ENCODE peak calls at places on chromosomes 2 and 18, in eight cellular contexts. U is spleen, Q is transverse colon, N is stomach, A is GM12878, G is tibial nerve, B is body of pancreas, C is upper lobe of left lung. F is an unnamed sample.

GRCh38 chr2:105725388-105725787 is 19.3 kb upstream of the NCK2 start:
- DNase-seq in U (no peak), Q (no peak), N (no peak), A (no peak), G (no peak), B (no peak), C (no peak), F (no peak)

GRCh38 chr2:95799892-95800291 is 191.7 kb downstream of the ANKRD36C start:
- DNase-seq in U (peak; percentile 64), Q (no peak), N (no peak), A (no peak), G (no peak), B (no peak), C (no peak), F (no peak)

GRCh38 chr18:54193786-54194185 is 30.7 kb downstream of the MBD2 start:
- DNase-seq in U (no peak), Q (no peak), N (no peak), A (no peak), G (no peak), B (no peak), C (no peak), F (no peak)

GRCh38 chr2:182866095-182866460 is 359 bp downstream of the FRZB start:
- DNase-seq in U (no peak), Q (no peak), N (no peak), A (no peak), G (peak; percentile 10), B (no peak), C (no peak), F (peak; percentile 19)

GRCh38 chr18:22517356-22517755 is 99.6 kb upstream of the CTAGE1 start:
- DNase-seq in U (no peak), Q (no peak), N (no peak), A (no peak), G (no peak), B (no peak), C (no peak), F (no peak)

GRCh38 chr2:223396993-223397392 is 205.2 kb downstream of the SCG2 start:
- DNase-seq in U (no peak), Q (no peak), N (no peak), A (no peak), G (no peak), B (no peak), C (no peak), F (no peak)

GRCh38 chr2:71609958-71610357 is 156.6 kb downstream of the DYSF start:
- DNase-seq in U (no peak), Q (no peak), N (no peak), A (no peak), G (no peak), B (peak; percentile 1), C (peak; percentile 7), F (no peak)

GRCh38 chr2:241702405-241703127 is 727 bp downstream of the ING5 start:
- DNase-seq in U (peak; percentile 97), Q (peak; percentile 88), N (peak; percentile 83), A (peak; percentile 37), G (peak; percentile 22), B (peak; percentile 92), C (peak; percentile 89), F (peak; percentile 95)

GRCh38 chr2:127586136-127586535 is 50.7 kb downstream of the MYO7B start:
- DNase-seq in U (peak; percentile 6), Q (no peak), N (peak; percentile 2), A (no peak), G (no peak), B (no peak), C (peak; percentile 7), F (no peak)

GRCh38 chr2:236658974-236659757 is 89.5 kb downstream of the ACKR3 start:
- DNase-seq in U (no peak), Q (no peak), N (no peak), A (no peak), G (peak; percentile 3), B (no peak), C (no peak), F (no peak)

GRCh38 chr18:68797901-68798300 is at the start of gene CCDC102B:
- DNase-seq in U (no peak), Q (no peak), N (no peak), A (no peak), G (no peak), B (no peak), C (no peak), F (no peak)

GRCh38 chr2:238139141-238139840 is 823 bp downstream of the KLHL30 start:
- DNase-seq in U (no peak), Q (no peak), N (no peak), A (no peak), G (no peak), B (no peak), C (no peak), F (peak; percentile 27)

GRCh38 chr2:63861220-63861822 is 19.6 kb downstream of the UGP2 start:
- DNase-seq in U (no peak), Q (peak; percentile 56), N (peak; percentile 60), A (no peak), G (peak; percentile 74), B (peak; percentile 72), C (peak; percentile 58), F (peak; percentile 32)

GRCh38 chr18:36107477-36107876 is 21.7 kb downstream of the SLC39A6 start:
- DNase-seq in U (no peak), Q (no peak), N (no peak), A (no peak), G (no peak), B (no peak), C (no peak), F (no peak)

GRCh38 chr2:16417711-16418110 is 247.9 kb downstream of the CYRIA start:
- DNase-seq in U (no peak), Q (no peak), N (no peak), A (no peak), G (no peak), B (no peak), C (no peak), F (no peak)

GRCh38 chr18:30271716-30272115 is 770.8 kb downstream of the DSC3 start:
- DNase-seq in U (no peak), Q (no peak), N (no peak), A (no peak), G (no peak), B (no peak), C (no peak), F (no peak)

GRCh38 chr18:36364911-36365624 is 67.6 kb downstream of the FHOD3 start:
- DNase-seq in U (no peak), Q (no peak), N (no peak), A (no peak), G (no peak), B (no peak), C (no peak), F (no peak)

GRCh38 chr2:178829299-178829698 is 22.1 kb upstream of the TTN start:
- DNase-seq in U (no peak), Q (no peak), N (no peak), A (no peak), G (no peak), B (no peak), C (no peak), F (no peak)

GRCh38 chr18:3059272-3059671 is 46.3 kb upstream of the LPIN2 start:
- DNase-seq in U (no peak), Q (no peak), N (no peak), A (no peak), G (no peak), B (no peak), C (no peak), F (no peak)

GRCh38 chr18:77859634-77860033 is 610.0 kb downstream of the GALR1 start:
- DNase-seq in U (no peak), Q (no peak), N (no peak), A (no peak), G (no peak), B (no peak), C (no peak), F (no peak)

GRCh38 chr2:188324067-188324466 is 32.4 kb downstream of the GULP1 start:
- DNase-seq in U (no peak), Q (no peak), N (no peak), A (no peak), G (no peak), B (no peak), C (no peak), F (no peak)

GRCh38 chr2:209872675-209873074 is 101.0 kb downstream of the UNC80 start:
- DNase-seq in U (no peak), Q (no peak), N (peak; percentile 29), A (peak; percentile 0), G (peak; percentile 23), B (peak; percentile 22), C (peak; percentile 36), F (peak; percentile 80)

GRCh38 chr2:196590286-196590685 is 49.2 kb upstream of the CCDC150 start:
- DNase-seq in U (no peak), Q (no peak), N (no peak), A (no peak), G (no peak), B (no peak), C (no peak), F (no peak)

GRCh38 chr2:8627019-8627691 is 54.7 kb upstream of the ID2 start:
- DNase-seq in U (no peak), Q (peak; percentile 64), N (no peak), A (no peak), G (no peak), B (no peak), C (no peak), F (no peak)
- H3K4me3 ChIP-seq in U (no peak overlapping the region), Q (no peak overlapping the region), N (no peak overlapping the region), A (no peak overlapping the region), G (no peak overlapping the region), B (no peak overlapping the region), C (no peak overlapping the region), F (no peak overlapping the region)

DNA sequence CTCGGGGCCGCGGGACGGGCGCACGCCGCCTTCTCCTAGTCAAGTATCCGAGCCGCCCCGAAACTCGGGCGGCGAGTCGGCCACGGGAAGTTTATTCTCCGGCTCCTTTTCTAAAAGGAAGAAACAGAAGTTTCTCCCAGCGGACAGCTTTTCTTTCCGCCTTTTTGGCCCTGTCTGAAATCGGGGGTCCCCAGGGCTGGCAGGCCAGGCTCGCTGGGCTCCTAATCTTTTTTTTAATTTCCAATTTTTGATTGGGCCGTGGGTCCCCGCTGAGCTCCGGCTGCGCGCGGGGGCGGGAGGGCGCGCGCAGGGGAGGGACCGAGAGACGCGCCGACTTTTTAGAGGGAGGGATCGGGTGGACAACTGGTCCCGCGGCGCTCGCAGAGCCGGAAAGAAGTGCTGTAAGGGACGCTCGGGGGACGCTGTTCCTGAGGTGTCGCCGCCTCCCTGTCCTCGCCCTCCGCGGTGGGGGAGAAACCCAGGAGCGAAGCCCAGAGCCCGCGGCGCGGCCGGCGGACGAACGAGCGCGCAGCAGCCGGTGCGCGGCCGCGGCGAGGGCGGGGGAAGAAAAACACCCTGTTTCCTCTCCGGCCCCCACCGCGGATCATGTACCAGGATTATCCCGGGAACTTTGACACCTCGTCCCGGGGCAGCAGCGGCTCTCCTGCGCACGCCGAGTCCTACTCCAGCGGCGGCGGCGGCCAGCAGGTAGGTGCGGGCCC is 618 bp downstream of the FOSL2 start:
- DNase-seq in U (peak; percentile 90), Q (peak; percentile 60), N (peak; percentile 69), A (no peak), G (no peak), B (peak; percentile 81), C (peak; percentile 64), F (peak; percentile 79)
- TF ChIP-seq POLR2A in U (no peak), Q (no peak), N (peak; percentile 13), A (no peak), G (peak; percentile 20), B (no peak), C (no peak), F (peak; percentile 76)

GRCh38 chr18:48675330-48675761 is 136.5 kb downstream of the CTIF start:
- DNase-seq in U (peak; percentile 96), Q (peak; percentile 89), N (peak; percentile 89), A (peak; percentile 51), G (peak; percentile 85), B (peak; percentile 86), C (peak; percentile 93), F (peak; percentile 88)
- H3K4me3 ChIP-seq in U (no peak overlapping the region), Q (no peak overlapping the region), N (no peak overlapping the region), A (no peak overlapping the region), G (no peak overlapping the region), B (no peak overlapping the region), C (no peak overlapping the region), F (no peak overlapping the region)

GRCh38 chr18:9952633-9953416 is 39.0 kb downstream of the VAPA start:
- DNase-seq in U (no peak), Q (no peak), N (no peak), A (no peak), G (no peak), B (no peak), C (no peak), F (no peak)
- TF ChIP-seq POLR2A in U (no peak), Q (no peak), N (no peak), A (no peak), G (no peak), B (no peak), C (no peak), F (no peak)